ENCODE peak calls at places on chromosomes 13 and 19, in eight cellular contexts. M is pancreas; N is progenitor cell of endocrine pancreas; F is stimulated activated CD4-positive, alpha-beta T cell treated with anti-CD3 and anti-CD28 coated beads, Interleukin-1b, Interleukin-23, amount 100 ng/mL, for 24 hours; V is neural progenitor cell; C is tibial artery; W is astrocyte of the hippocampus; P is ACHN. B is an unnamed sample.

GRCh38 chr19:28264556-28264955 is 948.4 kb downstream of the UQCRFS1 start:
- DNase-seq in M (no peak), N (no peak), F (no peak), V (peak; percentile 18), C (no peak), W (no peak), P (no peak), B (no peak)

GRCh38 chr19:42422576-42423461 is 4.4 kb downstream of the LIPE start:
- DNase-seq in M (no peak), N (peak; percentile 36), F (peak; percentile 12), V (no peak), C (no peak), W (no peak), P (peak; percentile 12), B (peak; percentile 49)

GRCh38 chr13:20149762-20150161 is 11.1 kb downstream of the GJA3 start:
- DNase-seq in M (no peak), N (no peak), F (no peak), V (no peak), C (no peak), W (no peak), P (no peak), B (no peak)

GRCh38 chr13:36918246-36919060 is 1.6 kb downstream of the SMAD9 start:
- DNase-seq in M (no peak), N (no peak), F (no peak), V (peak; percentile 69), C (no peak), W (peak; percentile 73), P (peak; percentile 28), B (no peak)

GRCh38 chr13:101416181-101417042 is at the start of gene NALCN:
- DNase-seq in M (peak; percentile 26), N (peak; percentile 21), F (no peak), V (peak; percentile 71), C (peak; percentile 70), W (peak; percentile 69), P (peak; percentile 13), B (peak; percentile 39)

GRCh38 chr19:36182612-36183454 is 30.6 kb upstream of the COX7A1 start:
- DNase-seq in M (no peak), N (no peak), F (no peak), V (peak; percentile 23), C (no peak), W (peak; percentile 92), P (no peak), B (no peak)

GRCh38 chr13:79392882-79393563 is 13.0 kb downstream of the RBM26 start:
- DNase-seq in M (no peak), N (no peak), F (no peak), V (no peak), C (no peak), W (peak; percentile 50), P (peak; percentile 39), B (no peak)

GRCh38 chr13:45721203-45721731 is 19.1 kb downstream of the CBY2 start:
- DNase-seq in M (no peak), N (no peak), F (no peak), V (no peak), C (no peak), W (no peak), P (no peak), B (no peak)

GRCh38 chr19:737591-738093 is 13.3 kb upstream of the MISP start:
- DNase-seq in M (no peak), N (peak; percentile 49), F (peak; percentile 49), V (peak; percentile 63), C (no peak), W (peak; percentile 63), P (peak; percentile 44), B (no peak)